ENCODE peak calls at places on chromosomes 12 and 14, in four cellular contexts. P is A549, B is K562, M is transverse colon. J is an unnamed sample.

GRCh38 chr14:92492261-92492660 is 21.3 kb upstream of the RIN3 start:
- DNase-seq in B (no peak), P (no peak), M (no peak), J (no peak)

GRCh38 chr12:25348290-25348689 is 97.6 kb upstream of the KRAS start:
- DNase-seq in P (no peak), M (no peak), B (no peak), J (no peak)

GRCh38 chr12:32917094-32917611 is 20.6 kb upstream of the PKP2 start:
- DNase-seq in M (no peak), P (no peak), B (no peak), J (no peak)

GRCh38 chr12:98754095-98754494 is 109.0 kb downstream of the APAF1 start:
- DNase-seq in M (no peak), P (peak), B (peak), J (peak)

GRCh38 chr14:36646664-36647416 is 14.8 kb upstream of the PAX9 start:
- DNase-seq in P (no peak), B (no peak), M (no peak), J (no peak)

GRCh38 chr12:104569348-104570173 is 112.8 kb downstream of the CHST11 start:
- DNase-seq in M (peak), B (no peak), P (no peak), J (no peak)

GRCh38 chr12:12741705-12742104 is 24.5 kb downstream of the CDKN1B start:
- DNase-seq in M (no peak), P (no peak), B (no peak), J (no peak)

GRCh38 chr12:122067966-122068365 is 10.6 kb upstream of the MLXIP start:
- DNase-seq in B (no peak), P (no peak), M (peak), J (no peak)

GRCh38 chr12:14394317-14395058 is 29.0 kb downstream of the ATF7IP start:
- DNase-seq in B (peak), M (no peak), P (peak), J (no peak)

GRCh38 chr12:11771356-11771755 is 121.9 kb downstream of the ETV6 start:
- DNase-seq in M (no peak), B (no peak), P (peak), J (no peak)

GRCh38 chr12:77372026-77372425 is 306.7 kb upstream of the E2F7 start:
- DNase-seq in M (no peak), P (no peak), B (no peak), J (no peak)

GRCh38 chr14:24231263-24232120 is 675 bp downstream of the NEDD8 start:
- DNase-seq in P (no peak), M (peak), B (no peak), J (no peak)

GRCh38 chr12:116390656-116391335 is 113.3 kb upstream of the MED13L start:
- DNase-seq in P (no peak), M (no peak), B (no peak), J (no peak)

GRCh38 chr12:82207556-82207955 is 150.6 kb downstream of the CCDC59 start:
- DNase-seq in P (no peak), B (no peak), M (no peak), J (no peak)

GRCh38 chr12:67807808-67808207 is 159.3 kb downstream of the DYRK2 start:
- DNase-seq in B (no peak), P (no peak), M (no peak), J (no peak)

GRCh38 chr12:104669851-104670337 is 213.1 kb downstream of the CHST11 start:
- DNase-seq in M (peak), B (no peak), P (no peak), J (no peak)

GRCh38 chr12:120445911-120446909 is at the start of the genes GATC and TRIAP1:
- DNase-seq in M (peak), B (peak), P (peak), J (peak)

GRCh38 chr12:124592050-124592449 is 24.6 kb upstream of the NCOR2 start:
- DNase-seq in B (no peak), P (no peak), M (no peak), J (peak)

GRCh38 chr12:117333331-117334000 is 28.0 kb downstream of the NOS1 start:
- DNase-seq in P (no peak), B (no peak), M (no peak), J (no peak)

GRCh38 chr12:103546959-103547358 is 40.1 kb upstream of the STAB2 start:
- DNase-seq in B (no peak), P (no peak), M (no peak), J (no peak)

GRCh38 chr12:11718768-11719253 is 69.3 kb downstream of the ETV6 start:
- DNase-seq in M (no peak), B (no peak), P (no peak), J (peak)

GRCh38 chr14:36556811-36557433 is 25.5 kb downstream of the NKX2-8 start:
- DNase-seq in B (peak), P (peak), M (no peak), J (no peak)

GRCh38 chr14:31449971-31450610 is 7.2 kb downstream of the DTD2 start:
- DNase-seq in B (peak), M (no peak), P (peak), J (no peak)

GRCh38 chr12:65308601-65309071 is 30.2 kb downstream of the MSRB3 start:
- DNase-seq in M (no peak), P (no peak), B (no peak), J (no peak)

GRCh38 chr14:98965061-98965460 is 306.9 kb downstream of the BCL11B start:
- DNase-seq in M (no peak), P (no peak), B (no peak), J (no peak)

GRCh38 chr14:33692762-33693161 is 258.1 kb downstream of the EGLN3 start:
- DNase-seq in B (no peak), P (no peak), M (no peak), J (no peak)

GRCh38 chr12:64633186-64633939 is 23.1 kb downstream of the RASSF3 start:
- DNase-seq in B (no peak), M (no peak), P (no peak), J (no peak)

GRCh38 chr14:103393687-103394626 is 8.7 kb downstream of the MARK3 start:
- DNase-seq in P (peak), M (no peak), B (peak), J (no peak)

GRCh38 chr14:99820702-99821331 is 27.6 kb downstream of the EML1 start:
- DNase-seq in M (no peak), B (no peak), P (no peak), J (no peak)

GRCh38 chr14:93103392-93104080 is 12.2 kb downstream of the ITPK1 start:
- DNase-seq in M (peak), B (no peak), P (no peak), J (peak)

GRCh38 chr12:100403446-100403845 is 46.6 kb downstream of the SLC17A8 start:
- DNase-seq in P (peak), M (no peak), B (no peak), J (no peak)

GRCh38 chr12:61536525-61536924 is 723.7 kb upstream of the USP15 start:
- DNase-seq in P (no peak), B (no peak), M (no peak), J (no peak)

GRCh38 chr12:61530456-61530855 is 729.7 kb upstream of the USP15 start:
- DNase-seq in B (no peak), P (no peak), M (no peak), J (no peak)

GRCh38 chr12:61531195-61531594 is 729.0 kb upstream of the USP15 start:
- DNase-seq in P (no peak), M (no peak), B (no peak), J (no peak)

GRCh38 chr12:61538951-61539350 is 721.3 kb upstream of the USP15 start:
- DNase-seq in M (no peak), B (no peak), P (peak), J (no peak)

DNA sequence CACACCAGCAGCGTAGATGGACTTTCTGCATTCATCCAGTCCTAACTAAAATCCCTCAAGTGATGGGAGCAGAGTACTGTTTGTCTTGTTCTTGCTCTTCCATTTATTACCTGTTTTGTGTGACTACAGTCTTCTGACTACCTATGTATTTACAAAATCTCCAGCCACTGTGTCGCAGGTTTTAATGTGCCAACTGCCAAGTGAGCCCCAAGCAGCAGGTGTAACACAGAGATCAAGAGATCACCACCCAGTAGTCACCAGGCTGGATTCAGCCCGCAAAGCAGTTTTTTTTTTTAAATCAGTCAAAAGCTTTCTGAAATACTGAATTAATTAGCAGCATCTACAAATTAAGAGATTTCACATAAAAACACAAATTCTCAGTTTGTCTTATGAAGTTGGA is 724.1 kb upstream of the USP15 start:
- DNase-seq in P (no peak), M (no peak), B (no peak), J (no peak)
- TF ChIP-seq POLR2A in P (no peak), M (no peak), B (no peak), J (no peak)

DNA sequence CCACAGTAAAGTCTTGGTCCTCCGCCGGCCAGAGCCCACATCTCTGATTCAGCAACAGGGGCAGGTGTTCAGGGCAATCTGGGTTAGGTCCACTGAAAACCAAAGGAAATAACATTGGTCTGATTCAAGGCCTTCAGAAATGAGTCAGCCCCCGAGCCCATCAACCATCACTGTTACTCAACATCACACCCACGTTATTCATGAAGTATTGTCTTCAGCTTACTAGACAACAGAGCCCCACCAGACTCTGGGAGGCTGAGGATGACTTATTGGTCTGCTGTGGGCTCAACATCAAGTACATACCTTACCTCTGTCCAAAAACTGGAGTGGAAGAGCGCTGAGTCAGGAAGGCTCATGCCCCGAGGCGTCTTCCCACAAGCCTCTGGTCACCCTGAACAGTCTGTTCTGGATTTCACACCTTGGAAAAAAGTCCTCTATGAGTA is 97.5 kb downstream of the ZFP36L1 start:
- DNase-seq in M (no peak), B (no peak), P (peak), J (peak)
- TF ChIP-seq POLR2A in M (no peak), B (no peak), P (no peak), J (no peak)

GRCh38 chr12:55829967-55830600 is 697 bp upstream of the DNAJC14 start:
- DNase-seq in P (peak), B (peak), M (peak), J (no peak)

GRCh38 chr12:55831407-55831880 is 2.1 kb upstream of the DNAJC14 start:
- DNase-seq in M (no peak), P (no peak), B (no peak), J (no peak)

GRCh38 chr12:55828357-55828756 is 1.0 kb downstream of the DNAJC14 start:
- DNase-seq in P (no peak), M (no peak), B (no peak), J (no peak)

GRCh38 chr12:55833056-55833455 is 3.7 kb upstream of the DNAJC14 start:
- DNase-seq in M (no peak), B (no peak), P (no peak), J (no peak)

DNA sequence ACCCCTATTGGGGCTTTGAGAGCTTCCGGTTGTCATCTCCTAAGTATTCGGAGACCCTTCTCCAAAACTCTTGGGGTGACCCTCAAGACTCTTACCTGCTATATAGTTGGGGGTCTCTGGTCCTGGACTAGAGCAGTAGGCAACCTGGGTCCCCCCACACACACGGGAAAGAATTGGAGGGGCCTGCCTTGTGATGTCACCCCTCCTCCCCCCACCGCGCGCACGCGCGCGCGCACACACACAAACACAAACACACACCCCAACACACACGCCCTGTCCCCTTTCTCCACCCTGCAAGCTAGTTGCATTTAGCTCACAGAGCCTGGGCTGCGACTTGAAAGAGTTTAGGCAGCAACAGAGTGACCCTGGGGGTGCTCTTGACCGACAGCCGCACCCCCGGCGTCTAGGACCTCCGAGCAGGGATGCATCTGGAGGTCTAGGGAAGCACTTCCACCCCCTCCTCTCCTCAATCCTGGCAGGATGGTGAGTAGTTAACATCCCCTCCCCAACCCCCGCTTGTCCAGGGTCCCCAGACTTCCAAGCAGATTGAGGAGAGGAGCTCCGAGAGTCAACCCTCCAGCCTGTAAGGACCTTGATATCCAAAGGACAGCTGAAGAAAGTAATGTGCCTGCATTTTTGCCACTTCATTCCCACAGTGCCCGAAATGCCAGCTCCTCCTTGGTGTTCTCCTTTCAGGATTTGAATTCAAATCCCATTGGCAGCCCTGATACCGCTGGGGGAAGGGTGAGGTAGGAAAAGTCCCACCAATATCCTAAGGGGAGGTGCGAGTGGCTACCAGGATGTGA is 1.4 kb upstream of the DNAJC14 start:
- DNase-seq in P (peak), B (peak), M (peak), J (no peak)
- TF ChIP-seq POLR2A in P (peak), B (peak), M (peak), J (no peak)

DNA sequence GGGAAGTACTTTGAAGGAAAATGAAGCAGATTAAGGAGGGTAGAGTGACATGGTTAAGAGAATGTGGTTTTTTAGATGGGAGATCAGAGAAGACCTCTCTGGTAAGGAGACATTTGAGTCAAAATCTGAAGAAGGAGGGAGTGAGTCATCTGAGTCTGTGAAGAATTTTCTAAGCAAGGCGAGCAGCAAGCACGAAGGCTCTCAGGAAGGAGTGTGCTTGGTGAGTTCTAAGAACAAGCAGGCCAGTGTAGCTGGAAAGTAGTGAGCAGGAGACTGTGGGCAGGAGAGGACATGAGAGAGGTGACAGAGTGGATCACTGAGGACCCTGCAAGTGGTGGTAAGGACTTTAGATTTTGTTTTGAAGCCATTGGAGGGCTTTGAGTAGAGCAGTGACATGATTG is 76.3 kb upstream of the FUT8 start:
- DNase-seq in P (no peak), B (no peak), M (no peak), J (no peak)
- TF ChIP-seq POLR2A in P (no peak), B (no peak), M (no peak), J (no peak)

GRCh38 chr12:109065154-109065852 is 12.9 kb downstream of the USP30 start:
- DNase-seq in M (peak), P (no peak), B (no peak), J (no peak)
- TF ChIP-seq POLR2A in M (no peak), P (no peak), B (no peak), J (no peak)

DNA sequence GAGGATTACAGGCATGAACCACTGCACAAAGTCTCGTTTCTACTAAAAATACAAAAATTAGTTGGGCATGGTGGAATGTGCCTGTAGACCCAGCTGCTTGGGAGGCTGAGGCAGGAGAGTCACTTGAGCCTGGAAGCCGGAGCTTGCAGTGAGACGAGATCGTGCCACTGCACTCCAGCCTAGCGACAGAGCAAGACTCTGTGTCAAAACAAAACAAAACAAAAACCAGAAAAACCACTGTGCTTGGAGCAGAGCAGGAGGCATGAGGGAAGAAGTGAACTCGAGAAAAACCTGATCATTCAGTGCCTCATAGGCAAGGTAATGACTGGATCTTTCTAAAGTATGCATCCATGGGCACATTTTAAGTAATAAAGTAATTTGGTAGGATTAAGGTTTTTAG is 487.8 kb downstream of the KCNH5 start:
- DNase-seq in P (no peak), B (no peak), M (no peak), J (no peak)
- TF ChIP-seq POLR2A in P (no peak), B (no peak), M (no peak), J (no peak)

GRCh38 chr12:6373022-6373787 is 2.2 kb downstream of the SCNN1A start:
- DNase-seq in M (peak), P (no peak), B (no peak), J (no peak)
- TF ChIP-seq POLR2A in M (peak), P (no peak), B (no peak), J (no peak)

GRCh38 chr12:8698132-8698829 is 490 bp downstream of the RIMKLB start:
- DNase-seq in M (peak), B (peak), P (peak), J (peak)

GRCh38 chr12:8697120-8697475 is 693 bp upstream of the RIMKLB start:
- DNase-seq in P (no peak), M (no peak), B (no peak), J (peak)

GRCh38 chr12:8698830-8699330 is 1.1 kb downstream of the RIMKLB start:
- DNase-seq in M (no peak), P (no peak), B (no peak), J (no peak)

GRCh38 chr12:8696402-8697100 is 1.2 kb upstream of the RIMKLB start:
- DNase-seq in B (no peak), P (no peak), M (no peak), J (no peak)

DNA sequence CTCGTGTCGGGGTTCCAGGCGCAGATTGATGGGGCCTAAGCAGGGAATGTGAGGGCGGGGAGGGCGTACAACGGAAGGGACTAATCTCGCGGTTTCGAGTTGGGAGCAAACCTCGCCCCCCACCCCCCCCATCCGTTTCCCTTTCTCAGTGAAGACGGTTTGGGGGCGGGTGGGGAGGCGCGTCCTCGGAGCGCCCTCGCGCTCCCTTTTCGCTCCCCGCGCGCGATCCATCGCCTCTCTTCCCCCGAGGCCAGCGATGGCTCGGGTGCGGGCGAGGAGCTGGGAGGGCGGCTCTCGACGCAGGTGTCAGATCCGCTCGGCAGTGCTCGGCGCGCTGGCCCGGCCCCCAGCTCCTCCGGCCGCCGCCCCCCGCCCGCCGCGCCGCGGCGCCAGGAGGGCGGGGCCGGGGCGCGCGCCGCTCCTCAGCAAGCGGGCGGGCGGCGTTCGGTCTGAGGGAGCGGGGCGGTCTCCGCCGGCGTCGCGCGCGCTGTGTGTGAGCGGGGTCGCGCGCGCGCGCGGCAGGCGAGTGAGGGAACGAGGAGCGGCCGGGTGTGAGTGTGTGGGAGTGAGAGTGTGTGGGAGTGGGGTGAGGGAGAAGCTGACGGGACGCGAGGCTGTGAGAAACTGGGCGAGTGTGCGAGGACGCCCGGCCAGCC is at the start of gene RIMKLB:
- DNase-seq in P (peak), M (peak), B (peak), J (peak)
- TF ChIP-seq POLR2A in P (peak), M (peak), B (peak), J (peak)

DNA sequence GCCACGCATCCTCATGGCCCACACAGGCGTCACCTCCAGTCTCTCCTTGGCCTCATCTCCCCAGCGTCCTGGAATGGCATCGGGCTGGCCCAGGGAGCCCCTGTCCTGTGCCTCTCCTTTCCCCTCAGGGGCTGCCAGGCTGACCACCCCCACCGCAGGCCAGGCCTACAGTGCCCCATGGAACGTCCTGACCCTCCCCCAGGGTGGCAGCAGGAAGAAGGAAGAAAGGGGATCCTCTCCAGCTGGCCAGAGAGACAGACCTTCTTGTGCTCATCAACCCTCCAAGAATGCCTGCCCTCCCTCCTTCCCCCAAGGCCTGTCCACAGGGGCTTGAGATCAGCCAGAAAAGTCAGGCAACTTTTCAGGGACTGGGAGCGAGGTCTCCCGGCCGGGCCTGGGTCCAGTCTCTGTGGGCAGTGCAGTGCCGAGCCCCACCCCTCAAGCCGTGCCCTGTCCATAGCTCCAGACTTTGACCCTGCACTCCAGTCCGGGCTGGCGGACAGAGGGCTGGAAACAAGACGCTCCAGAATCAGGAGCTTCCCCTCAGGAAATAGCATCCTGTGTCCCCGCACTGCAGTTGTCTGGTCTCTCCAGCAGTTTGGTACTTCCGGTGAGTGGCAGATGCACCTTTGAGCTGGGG is at the start of gene DAO:
- DNase-seq in P (no peak), M (peak), B (no peak), J (no peak)
- TF ChIP-seq POLR2A in P (no peak), M (no peak), B (no peak), J (no peak)

J was measured in H54.